ENCODE peak calls at places on chromosomes 3 and 15, in six cellular contexts. One of them, this sample, is unnamed.

GRCh38 chr15:40915106-40915661 is 14.0 kb upstream of the DLL4 start:
- DNase-seq in GM12878: no peak
- DNase-seq in neuronal stem cell: no peak
- DNase-seq in right atrium auricular region: no peak
- DNase-seq in endodermal cell: no peak
- DNase-seq in spleen: no peak
- DNase-seq in this sample: no peak

GRCh38 chr15:60004019-60004845 is at the start of gene FOXB1:
- DNase-seq in GM12878: no peak
- DNase-seq in neuronal stem cell: peak; percentile 80
- DNase-seq in right atrium auricular region: no peak
- DNase-seq in endodermal cell: peak; percentile 95
- DNase-seq in spleen: no peak
- DNase-seq in this sample: peak; percentile 72

GRCh38 chr3:121663171-121663847 is 2.6 kb upstream of the HCLS1 start:
- DNase-seq in GM12878: no peak
- DNase-seq in neuronal stem cell: no peak
- DNase-seq in right atrium auricular region: no peak
- DNase-seq in endodermal cell: no peak
- DNase-seq in spleen: no peak
- DNase-seq in this sample: no peak

GRCh38 chr15:25643120-25643519 is 204.3 kb upstream of the UBE3A start:
- DNase-seq in GM12878: no peak
- DNase-seq in neuronal stem cell: no peak
- DNase-seq in right atrium auricular region: no peak
- DNase-seq in endodermal cell: peak; percentile 84
- DNase-seq in spleen: no peak
- DNase-seq in this sample: no peak

GRCh38 chr3:187131981-187132380 is 7.3 kb downstream of the RPL39L start:
- DNase-seq in GM12878: no peak
- DNase-seq in neuronal stem cell: no peak
- DNase-seq in right atrium auricular region: no peak
- DNase-seq in endodermal cell: no peak
- DNase-seq in spleen: no peak
- DNase-seq in this sample: no peak

GRCh38 chr15:35173444-35174118 is 88.5 kb upstream of the NANOGP8 start:
- DNase-seq in GM12878: no peak
- DNase-seq in neuronal stem cell: no peak
- DNase-seq in right atrium auricular region: no peak
- DNase-seq in endodermal cell: no peak
- DNase-seq in spleen: no peak
- DNase-seq in this sample: no peak

GRCh38 chr15:41292521-41292920 is 39.9 kb downstream of the OIP5 start:
- DNase-seq in GM12878: no peak
- DNase-seq in neuronal stem cell: no peak
- DNase-seq in right atrium auricular region: no peak
- DNase-seq in endodermal cell: no peak
- DNase-seq in spleen: no peak
- DNase-seq in this sample: no peak

GRCh38 chr15:67829647-67830504 is 4.6 kb downstream of the SKOR1 start:
- DNase-seq in GM12878: no peak
- DNase-seq in neuronal stem cell: no peak
- DNase-seq in right atrium auricular region: no peak
- DNase-seq in endodermal cell: peak; percentile 64
- DNase-seq in spleen: peak; percentile 59
- DNase-seq in this sample: no peak

GRCh38 chr15:71083349-71083748 is 31.9 kb upstream of the THSD4 start:
- DNase-seq in GM12878: no peak
- DNase-seq in neuronal stem cell: no peak
- DNase-seq in right atrium auricular region: no peak
- DNase-seq in endodermal cell: no peak
- DNase-seq in spleen: no peak
- DNase-seq in this sample: no peak

GRCh38 chr3:11154953-11155325 is 646 bp downstream of the HRH1 start:
- DNase-seq in GM12878: no peak
- DNase-seq in neuronal stem cell: no peak
- DNase-seq in right atrium auricular region: no peak
- DNase-seq in endodermal cell: peak; percentile 79
- DNase-seq in spleen: peak; percentile 32
- DNase-seq in this sample: no peak

GRCh38 chr3:123330441-123330991 is 118.4 kb downstream of the ADCY5 start:
- DNase-seq in GM12878: no peak
- DNase-seq in neuronal stem cell: no peak
- DNase-seq in right atrium auricular region: no peak
- DNase-seq in endodermal cell: no peak
- DNase-seq in spleen: peak; percentile 63
- DNase-seq in this sample: peak; percentile 30

GRCh38 chr3:9500108-9501050 is 53.2 kb downstream of the LHFPL4 start:
- DNase-seq in GM12878: no peak
- DNase-seq in neuronal stem cell: peak; percentile 79
- DNase-seq in right atrium auricular region: peak; percentile 50
- DNase-seq in endodermal cell: peak; percentile 98
- DNase-seq in spleen: peak; percentile 85
- DNase-seq in this sample: peak; percentile 90

DNA sequence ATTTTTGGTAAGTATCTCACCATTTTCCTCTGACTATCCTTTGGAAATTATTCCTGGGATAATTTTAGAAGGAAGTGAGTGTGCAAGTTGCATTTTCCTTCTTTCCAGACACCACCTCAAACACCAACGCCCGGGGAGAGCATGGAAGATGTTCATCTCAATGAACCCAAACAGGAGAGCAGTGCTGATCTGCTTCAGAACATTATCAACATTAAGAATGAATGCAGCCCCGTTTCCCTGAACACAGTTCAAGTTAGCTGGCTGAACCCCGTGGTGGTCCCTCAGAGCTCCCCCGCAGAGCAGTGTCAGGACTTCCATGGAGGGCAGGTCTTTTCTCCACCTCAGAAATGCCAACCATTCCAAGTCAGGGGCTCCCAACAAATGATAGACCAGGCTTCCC is 3.7 kb downstream of the NFKBIZ start:
- DNase-seq in GM12878: no peak
- DNase-seq in neuronal stem cell: no peak
- DNase-seq in right atrium auricular region: no peak
- DNase-seq in endodermal cell: no peak
- DNase-seq in spleen: no peak
- DNase-seq in this sample: no peak
- H3K36me3 ChIP-seq in GM12878: peaks cover 50% of the 10 kb centered on the region
- H3K36me3 ChIP-seq in neuronal stem cell: peaks cover 24% of the 10 kb centered on the region
- H3K36me3 ChIP-seq in right atrium auricular region: peaks cover 63% of the 10 kb centered on the region
- H3K36me3 ChIP-seq in endodermal cell: peaks cover 47% of the 10 kb centered on the region
- H3K36me3 ChIP-seq in spleen: peaks cover 60% of the 10 kb centered on the region
- H3K36me3 ChIP-seq in this sample: peaks cover 61% of the 10 kb centered on the region

GRCh38 chr15:31101262-31102048 is at the start of gene TRPM1:
- DNase-seq in GM12878: no peak
- DNase-seq in neuronal stem cell: no peak
- DNase-seq in right atrium auricular region: peak; percentile 32
- DNase-seq in endodermal cell: no peak
- DNase-seq in spleen: no peak
- DNase-seq in this sample: no peak

GRCh38 chr15:31104048-31104447 is 2.5 kb upstream of the TRPM1 start:
- DNase-seq in GM12878: no peak
- DNase-seq in neuronal stem cell: no peak
- DNase-seq in right atrium auricular region: peak; percentile 43
- DNase-seq in endodermal cell: no peak
- DNase-seq in spleen: no peak
- DNase-seq in this sample: no peak

GRCh38 chr15:31102049-31102321 is 460 bp upstream of the TRPM1 start:
- DNase-seq in GM12878: no peak
- DNase-seq in neuronal stem cell: peak; percentile 15
- DNase-seq in right atrium auricular region: peak; percentile 49
- DNase-seq in endodermal cell: no peak
- DNase-seq in spleen: no peak
- DNase-seq in this sample: no peak

GRCh38 chr15:31100738-31101137 is 787 bp downstream of the TRPM1 start:
- DNase-seq in GM12878: no peak
- DNase-seq in neuronal stem cell: no peak
- DNase-seq in right atrium auricular region: peak; percentile 32
- DNase-seq in endodermal cell: no peak
- DNase-seq in spleen: no peak
- DNase-seq in this sample: no peak

GRCh38 chr15:31102374-31103342 is 1.1 kb upstream of the TRPM1 start:
- DNase-seq in GM12878: no peak
- DNase-seq in neuronal stem cell: no peak
- DNase-seq in right atrium auricular region: peak; percentile 54
- DNase-seq in endodermal cell: no peak
- DNase-seq in spleen: no peak
- DNase-seq in this sample: no peak
- H3K27ac ChIP-seq in GM12878: no peak overlapping the region
- H3K27ac ChIP-seq in neuronal stem cell: no peak overlapping the region
- H3K27ac ChIP-seq in right atrium auricular region: no peak overlapping the region
- H3K27ac ChIP-seq in endodermal cell: no peak overlapping the region
- H3K27ac ChIP-seq in spleen: no peak overlapping the region
- H3K27ac ChIP-seq in this sample: no peak overlapping the region

DNA sequence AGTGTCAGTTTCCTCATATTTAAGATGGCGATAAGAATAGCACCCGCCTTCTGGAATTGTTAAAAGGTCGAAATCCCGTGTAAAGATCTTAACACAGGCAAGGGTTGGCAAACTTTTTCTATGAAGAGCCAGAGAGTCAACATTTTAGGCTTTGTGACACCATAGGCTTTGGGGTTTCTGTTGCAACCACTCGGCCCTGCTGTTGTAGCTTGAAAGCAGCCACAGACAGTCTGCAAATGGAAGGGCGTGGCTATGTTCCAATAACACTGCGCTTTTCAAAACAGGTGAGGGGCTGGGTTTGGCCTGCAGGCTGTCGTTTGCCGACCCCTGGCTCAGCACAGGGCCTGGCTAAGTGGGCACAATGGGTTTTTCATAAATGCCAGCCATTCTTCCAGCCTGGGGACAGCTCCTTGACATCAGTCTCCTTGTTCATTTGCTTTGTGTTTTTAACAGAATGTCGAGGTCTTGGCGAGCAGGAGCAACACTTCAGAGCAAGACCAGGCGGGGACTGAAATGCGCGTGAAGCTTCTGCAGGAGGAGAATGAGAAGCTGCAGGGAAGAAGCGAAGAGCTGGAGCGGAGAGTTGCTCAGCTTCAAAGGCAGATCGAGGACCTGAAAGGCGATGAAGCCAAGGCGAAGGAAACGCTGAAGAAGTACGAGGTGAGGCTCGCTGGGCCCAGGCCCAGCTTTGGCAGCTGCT is 75.2 kb upstream of the MYZAP start:
- DNase-seq in GM12878: no peak
- DNase-seq in neuronal stem cell: no peak
- DNase-seq in right atrium auricular region: no peak
- DNase-seq in endodermal cell: peak; percentile 28
- DNase-seq in spleen: no peak
- DNase-seq in this sample: no peak
- H3K36me3 ChIP-seq in GM12878: no peaks in the 10 kb centered on the region
- H3K36me3 ChIP-seq in neuronal stem cell: no peaks in the 10 kb centered on the region
- H3K36me3 ChIP-seq in right atrium auricular region: no peaks in the 10 kb centered on the region
- H3K36me3 ChIP-seq in endodermal cell: peaks cover 67% of the 10 kb centered on the region
- H3K36me3 ChIP-seq in spleen: no peaks in the 10 kb centered on the region
- H3K36me3 ChIP-seq in this sample: peaks cover 29% of the 10 kb centered on the region

DNA sequence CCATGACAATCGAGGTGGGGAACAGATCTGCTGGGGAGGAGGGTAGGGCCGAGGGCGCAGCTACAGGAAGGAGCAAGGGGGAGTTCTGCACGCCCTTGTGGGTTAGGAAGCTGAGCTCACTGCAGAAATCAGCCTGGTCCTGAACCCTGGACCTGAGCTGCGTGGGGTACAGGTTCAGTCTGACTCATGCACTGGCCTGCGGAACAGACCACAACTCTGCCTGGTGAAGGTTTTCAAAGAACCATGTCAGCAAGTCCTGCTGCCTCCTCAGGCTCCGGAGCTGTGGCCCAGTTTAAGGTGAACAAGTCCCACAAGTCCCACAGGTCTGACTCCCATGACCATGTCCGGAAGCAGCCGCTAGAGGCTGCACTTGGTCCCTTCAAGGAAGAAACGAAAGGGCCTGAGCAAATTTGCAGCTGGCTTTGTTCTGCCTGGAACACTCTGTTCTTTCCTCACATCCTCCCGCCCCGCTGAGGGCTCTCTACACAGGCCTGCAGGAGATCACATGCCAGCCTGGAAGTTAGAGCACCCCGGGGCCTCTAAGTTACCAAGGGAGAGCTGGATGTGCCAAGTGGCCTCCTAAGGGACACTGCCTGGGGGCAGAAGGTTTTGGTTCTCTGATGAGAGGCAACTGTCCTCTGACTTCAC is 49.3 kb upstream of the AKAP13 start:
- DNase-seq in GM12878: peak; percentile 90
- DNase-seq in neuronal stem cell: peak; percentile 54
- DNase-seq in right atrium auricular region: peak; percentile 94
- DNase-seq in endodermal cell: peak; percentile 96
- DNase-seq in spleen: peak; percentile 92
- DNase-seq in this sample: peak; percentile 95
- H3K27ac ChIP-seq in GM12878: peak overlapping the region; percentile 84
- H3K27ac ChIP-seq in neuronal stem cell: no peak overlapping the region
- H3K27ac ChIP-seq in right atrium auricular region: peak overlapping the region; percentile 93
- H3K27ac ChIP-seq in endodermal cell: no peak overlapping the region
- H3K27ac ChIP-seq in spleen: peak overlapping the region; percentile 95
- H3K27ac ChIP-seq in this sample: peak overlapping the region; percentile 85

GRCh38 chr3:52230889-52231499 is 5.5 kb upstream of the TLR9 start:
- DNase-seq in GM12878: no peak
- DNase-seq in neuronal stem cell: no peak
- DNase-seq in right atrium auricular region: no peak
- DNase-seq in endodermal cell: peak; percentile 43
- DNase-seq in spleen: no peak
- DNase-seq in this sample: no peak
- H3K36me3 ChIP-seq in GM12878: peaks cover 14% of the 10 kb centered on the region
- H3K36me3 ChIP-seq in neuronal stem cell: peaks cover 14% of the 10 kb centered on the region
- H3K36me3 ChIP-seq in right atrium auricular region: peaks cover 48% of the 10 kb centered on the region
- H3K36me3 ChIP-seq in endodermal cell: peaks cover 18% of the 10 kb centered on the region
- H3K36me3 ChIP-seq in spleen: peaks cover 52% of the 10 kb centered on the region
- H3K36me3 ChIP-seq in this sample: peaks cover 14% of the 10 kb centered on the region

GRCh38 chr3:40725026-40725425 is 200.3 kb downstream of the ZNF621 start:
- DNase-seq in GM12878: no peak
- DNase-seq in neuronal stem cell: no peak
- DNase-seq in right atrium auricular region: no peak
- DNase-seq in endodermal cell: no peak
- DNase-seq in spleen: no peak
- DNase-seq in this sample: no peak
- H3K27ac ChIP-seq in GM12878: no peak overlapping the region
- H3K27ac ChIP-seq in neuronal stem cell: no peak overlapping the region
- H3K27ac ChIP-seq in right atrium auricular region: no peak overlapping the region
- H3K27ac ChIP-seq in endodermal cell: no peak overlapping the region
- H3K27ac ChIP-seq in spleen: no peak overlapping the region
- H3K27ac ChIP-seq in this sample: no peak overlapping the region

This sample was measured in cardiac muscle cell.